ENCODE peak calls at places on chromosomes 11 and 22, in four cellular contexts. One of them, this sample, is unnamed.

GRCh38 chr11:46144741-46145140 is 23.5 kb upstream of the PHF21A start:
- ATAC-seq in IMR-90: no peak
- ATAC-seq in left lung: no peak
- ATAC-seq in stimulated activated effector memory CD8-positive, alpha-beta T cell treated with anti-CD3 and anti-CD28 coated beads, Interleukin-12 subunit alpha, Interleukin-12 subunit beta, amount 100 ng/mL, for 72 hours: no peak
- ATAC-seq in this sample: no peak

GRCh38 chr11:11293798-11294611 is 59.0 kb downstream of the CSNK2A3 start:
- ATAC-seq in IMR-90: peak; percentile 35
- ATAC-seq in left lung: no peak
- ATAC-seq in stimulated activated effector memory CD8-positive, alpha-beta T cell treated with anti-CD3 and anti-CD28 coated beads, Interleukin-12 subunit alpha, Interleukin-12 subunit beta, amount 100 ng/mL, for 72 hours: no peak
- ATAC-seq in this sample: no peak

GRCh38 chr11:10573556-10573955 is 5.1 kb upstream of the LYVE1 start:
- ATAC-seq in IMR-90: no peak
- ATAC-seq in left lung: no peak
- ATAC-seq in stimulated activated effector memory CD8-positive, alpha-beta T cell treated with anti-CD3 and anti-CD28 coated beads, Interleukin-12 subunit alpha, Interleukin-12 subunit beta, amount 100 ng/mL, for 72 hours: no peak
- ATAC-seq in this sample: peak; percentile 14

GRCh38 chr11:28702450-28702790 is 594.2 kb downstream of the METTL15 start:
- ATAC-seq in IMR-90: no peak
- ATAC-seq in left lung: no peak
- ATAC-seq in stimulated activated effector memory CD8-positive, alpha-beta T cell treated with anti-CD3 and anti-CD28 coated beads, Interleukin-12 subunit alpha, Interleukin-12 subunit beta, amount 100 ng/mL, for 72 hours: no peak
- ATAC-seq in this sample: no peak

GRCh38 chr22:43298062-43298801 is 44.9 kb downstream of the SCUBE1 start:
- ATAC-seq in IMR-90: no peak
- ATAC-seq in left lung: no peak
- ATAC-seq in stimulated activated effector memory CD8-positive, alpha-beta T cell treated with anti-CD3 and anti-CD28 coated beads, Interleukin-12 subunit alpha, Interleukin-12 subunit beta, amount 100 ng/mL, for 72 hours: no peak
- ATAC-seq in this sample: no peak

GRCh38 chr11:129392995-129393394 is 17.3 kb downstream of the BARX2 start:
- ATAC-seq in IMR-90: no peak
- ATAC-seq in left lung: no peak
- ATAC-seq in stimulated activated effector memory CD8-positive, alpha-beta T cell treated with anti-CD3 and anti-CD28 coated beads, Interleukin-12 subunit alpha, Interleukin-12 subunit beta, amount 100 ng/mL, for 72 hours: no peak
- ATAC-seq in this sample: no peak

GRCh38 chr11:73393479-73394415 is 17.5 kb downstream of the RELT start:
- ATAC-seq in IMR-90: peak; percentile 95
- ATAC-seq in left lung: peak; percentile 73
- ATAC-seq in stimulated activated effector memory CD8-positive, alpha-beta T cell treated with anti-CD3 and anti-CD28 coated beads, Interleukin-12 subunit alpha, Interleukin-12 subunit beta, amount 100 ng/mL, for 72 hours: peak; percentile 61
- ATAC-seq in this sample: peak; percentile 71

GRCh38 chr11:8242480-8243280 is 21.0 kb downstream of the LMO1 start:
- ATAC-seq in IMR-90: no peak
- ATAC-seq in left lung: no peak
- ATAC-seq in stimulated activated effector memory CD8-positive, alpha-beta T cell treated with anti-CD3 and anti-CD28 coated beads, Interleukin-12 subunit alpha, Interleukin-12 subunit beta, amount 100 ng/mL, for 72 hours: no peak
- ATAC-seq in this sample: no peak

GRCh38 chr11:20022363-20023081 is 137.8 kb downstream of the DBX1 start:
- ATAC-seq in IMR-90: peak; percentile 76
- ATAC-seq in left lung: peak; percentile 40
- ATAC-seq in stimulated activated effector memory CD8-positive, alpha-beta T cell treated with anti-CD3 and anti-CD28 coated beads, Interleukin-12 subunit alpha, Interleukin-12 subunit beta, amount 100 ng/mL, for 72 hours: no peak
- ATAC-seq in this sample: no peak

GRCh38 chr11:119573858-119574257 is 150.9 kb upstream of the THY1 start:
- ATAC-seq in IMR-90: no peak
- ATAC-seq in left lung: peak; percentile 39
- ATAC-seq in stimulated activated effector memory CD8-positive, alpha-beta T cell treated with anti-CD3 and anti-CD28 coated beads, Interleukin-12 subunit alpha, Interleukin-12 subunit beta, amount 100 ng/mL, for 72 hours: no peak
- ATAC-seq in this sample: no peak

This sample was measured in esophagus mucosa.